ENCODE peak calls at places on chromosomes 3 and 15, in six cellular contexts. G is activated CD4-positive, alpha-beta T cell treated with anti-CD3 and anti-CD28 coated beads for 1 hour; E is effector memory CD8-positive, alpha-beta T cell; P is breast epithelium; Y is nucleus accumbens; T is NCI-H146. A is an unnamed sample.

GRCh38 chr3:17730318-17730967 is 12.0 kb downstream of the TBC1D5 start:
- DNase-seq in G (no peak), E (no peak), P (no peak), Y (no peak), T (peak; percentile 12), A (no peak)

GRCh38 chr3:121998588-121999473 is 23.2 kb downstream of the ILDR1 start:
- DNase-seq in G (no peak), E (no peak), P (no peak), Y (no peak), T (no peak), A (no peak)

GRCh38 chr3:99928758-99929408 is 111.2 kb downstream of the CMSS1 start:
- DNase-seq in G (no peak), E (no peak), P (no peak), Y (no peak), T (no peak), A (no peak)

GRCh38 chr15:47705601-47706000 is 11.7 kb upstream of the SEMA6D start:
- DNase-seq in G (no peak), E (no peak), P (no peak), Y (no peak), T (no peak), A (no peak)

GRCh38 chr3:14452676-14453367 is 50.4 kb downstream of the SLC6A6 start:
- DNase-seq in G (no peak), E (no peak), P (peak; percentile 90), Y (peak; percentile 75), T (peak; percentile 92), A (peak; percentile 80)

GRCh38 chr3:36060950-36061349 is 319.4 kb upstream of the STAC start:
- DNase-seq in G (no peak), E (no peak), P (no peak), Y (no peak), T (no peak), A (no peak)

GRCh38 chr3:107619549-107619948 is 96.8 kb downstream of the BBX start:
- DNase-seq in G (no peak), E (no peak), P (no peak), Y (no peak), T (no peak), A (no peak)

GRCh38 chr3:147130461-147130860 is 275.9 kb downstream of the ZIC4 start:
- DNase-seq in G (no peak), E (no peak), P (no peak), Y (no peak), T (no peak), A (no peak)

GRCh38 chr3:113117511-113118302 is 93.7 kb upstream of the BOC start:
- DNase-seq in G (no peak), E (no peak), P (no peak), Y (no peak), T (no peak), A (no peak)

GRCh38 chr3:41881233-41881821 is 80.6 kb downstream of the ULK4 start:
- DNase-seq in G (no peak), E (peak; percentile 33), P (no peak), Y (no peak), T (peak; percentile 10), A (no peak)

GRCh38 chr15:50116477-50116876 is 2.6 kb downstream of the ATP8B4 start:
- DNase-seq in G (no peak), E (no peak), P (no peak), Y (no peak), T (no peak), A (no peak)

GRCh38 chr3:143975549-143976152 is 4.0 kb downstream of the DIPK2A start:
- DNase-seq in G (no peak), E (no peak), P (no peak), Y (no peak), T (peak; percentile 54), A (no peak)

GRCh38 chr3:133570139-133570936 is 3.1 kb upstream of the CDV3 start:
- DNase-seq in G (no peak), E (no peak), P (peak; percentile 68), Y (no peak), T (no peak), A (no peak)

A was measured in dorsolateral prefrontal cortex.